ENCODE peak calls at places on chromosomes 7 and 10, in five cellular contexts. G, A, M, R and Q are unnamed samples.
A peak's percentile ranks its signal among the peaks of the same experiment; 100 is the strongest.

GRCh38 chr7:33926535-33926934 is 21.2 kb downstream of the BMPER start:
- DNase-seq in G (no peak), A (no peak), M (no peak), R (no peak), Q (no peak)

GRCh38 chr7:786472-787255 is 45.6 kb upstream of the SUN1 start:
- DNase-seq in G (peak; percentile 74), A (peak; percentile 32), M (peak; percentile 81), R (peak; percentile 78), Q (peak; percentile 76)

GRCh38 chr10:88897019-88897853 is 17.2 kb downstream of the STAMBPL1 start:
- DNase-seq in G (no peak), A (no peak), M (no peak), R (no peak), Q (no peak)

GRCh38 chr10:34286136-34286739 is 528.9 kb downstream of the PARD3 start:
- DNase-seq in G (no peak), A (no peak), M (no peak), R (no peak), Q (no peak)

GRCh38 chr7:42125321-42125720 is 111.7 kb downstream of the GLI3 start:
- DNase-seq in G (no peak), A (peak; percentile 42), M (no peak), R (no peak), Q (no peak)

GRCh38 chr7:99928994-99929729 is at the start of gene GJC3:
- DNase-seq in G (peak; percentile 62), A (peak; percentile 20), M (peak; percentile 68), R (peak; percentile 63), Q (peak; percentile 23)

GRCh38 chr7:117582219-117582704 is 102.4 kb downstream of the CFTR start:
- DNase-seq in G (peak; percentile 74), A (no peak), M (peak; percentile 78), R (peak; percentile 83), Q (peak; percentile 20)

GRCh38 chr10:44619521-44619920 is 234.6 kb upstream of the CXCL12 start:
- DNase-seq in G (no peak), A (no peak), M (no peak), R (no peak), Q (no peak)

GRCh38 chr7:116843373-116843772 is 19.0 kb upstream of the CAPZA2 start:
- DNase-seq in G (no peak), A (no peak), M (no peak), R (no peak), Q (peak; percentile 11)

GRCh38 chr10:6493521-6494451 is 86.3 kb downstream of the PRKCQ start:
- DNase-seq in G (no peak), A (no peak), M (no peak), R (no peak), Q (no peak)

GRCh38 chr7:131568953-131569352 is 12.5 kb upstream of the PODXL start:
- DNase-seq in G (no peak), A (no peak), M (no peak), R (no peak), Q (no peak)

GRCh38 chr10:72041491-72041890 is 46.9 kb downstream of the SPOCK2 start:
- DNase-seq in G (no peak), A (no peak), M (no peak), R (no peak), Q (no peak)

GRCh38 chr10:62250594-62251198 is 17.9 kb downstream of the RTKN2 start:
- DNase-seq in G (no peak), A (no peak), M (peak; percentile 35), R (no peak), Q (no peak)

GRCh38 chr7:22935269-22935668 is 78.7 kb downstream of the HYCC1 start:
- DNase-seq in G (no peak), A (no peak), M (no peak), R (no peak), Q (no peak)

GRCh38 chr10:96271017-96271815 is at the start of gene BLNK:
- DNase-seq in G (peak; percentile 39), A (no peak), M (peak; percentile 35), R (peak; percentile 73), Q (peak; percentile 19)

GRCh38 chr10:3902809-3903410 is 117.9 kb upstream of the KLF6 start:
- DNase-seq in G (no peak), A (no peak), M (no peak), R (no peak), Q (no peak)

GRCh38 chr10:3904419-3904975 is 119.5 kb upstream of the KLF6 start:
- DNase-seq in G (no peak), A (no peak), M (no peak), R (no peak), Q (no peak)

GRCh38 chr10:3901370-3901769 is 116.4 kb upstream of the KLF6 start:
- DNase-seq in G (no peak), A (no peak), M (no peak), R (no peak), Q (no peak)

GRCh38 chr10:3898821-3899220 is 113.8 kb upstream of the KLF6 start:
- DNase-seq in G (no peak), A (no peak), M (peak; percentile 58), R (no peak), Q (no peak)

DNA sequence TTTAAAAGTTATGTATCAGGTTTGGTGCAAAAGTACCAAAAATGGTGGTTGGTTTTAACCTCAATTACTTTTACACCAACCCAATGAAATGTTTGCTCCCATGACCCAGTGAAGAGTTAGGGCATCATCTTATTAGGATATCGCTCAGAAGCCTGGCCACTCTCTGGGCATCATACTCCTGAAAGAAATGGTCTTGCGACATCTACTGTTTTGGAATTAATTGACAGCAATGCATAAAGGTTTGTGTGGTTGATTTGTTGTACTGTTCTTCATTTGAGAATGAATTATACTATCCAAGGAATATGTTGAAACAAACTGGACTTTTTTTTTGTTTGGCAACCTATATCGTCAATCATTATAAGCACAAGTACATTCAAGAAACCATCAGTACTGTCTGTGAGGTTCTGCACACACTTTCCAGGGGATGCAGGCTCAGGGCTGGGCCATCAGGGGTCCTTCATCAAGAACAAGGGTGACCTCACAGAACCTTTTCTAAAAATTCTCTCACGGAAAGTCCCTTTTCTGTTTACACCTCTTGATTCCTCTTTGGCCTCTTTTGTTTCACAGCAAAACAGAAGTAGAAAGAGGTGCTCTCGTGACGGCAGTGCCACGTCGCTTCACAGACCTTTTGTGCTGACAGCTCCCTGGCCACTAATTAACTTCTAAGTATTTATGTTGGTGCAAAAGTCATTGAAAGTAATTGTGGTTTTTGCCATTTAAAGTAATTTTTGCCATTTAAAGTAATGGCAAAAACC is 117.2 kb upstream of the KLF6 start:
- DNase-seq in G (peak; percentile 40), A (no peak), M (no peak), R (no peak), Q (no peak)
- H3K4me3 ChIP-seq in G (no peak overlapping the region), A (no peak overlapping the region), M (no peak overlapping the region), R (no peak overlapping the region), Q (no peak overlapping the region)

GRCh38 chr10:99914236-99914635 is 95.5 kb downstream of the DNMBP start:
- DNase-seq in G (no peak), A (no peak), M (no peak), R (no peak), Q (no peak)
- H3K4me3 ChIP-seq in G (peak overlapping the region; percentile 26), A (peak overlapping the region; percentile 63), M (no peak overlapping the region), R (peak overlapping the region; percentile 38), Q (no peak overlapping the region)

DNA sequence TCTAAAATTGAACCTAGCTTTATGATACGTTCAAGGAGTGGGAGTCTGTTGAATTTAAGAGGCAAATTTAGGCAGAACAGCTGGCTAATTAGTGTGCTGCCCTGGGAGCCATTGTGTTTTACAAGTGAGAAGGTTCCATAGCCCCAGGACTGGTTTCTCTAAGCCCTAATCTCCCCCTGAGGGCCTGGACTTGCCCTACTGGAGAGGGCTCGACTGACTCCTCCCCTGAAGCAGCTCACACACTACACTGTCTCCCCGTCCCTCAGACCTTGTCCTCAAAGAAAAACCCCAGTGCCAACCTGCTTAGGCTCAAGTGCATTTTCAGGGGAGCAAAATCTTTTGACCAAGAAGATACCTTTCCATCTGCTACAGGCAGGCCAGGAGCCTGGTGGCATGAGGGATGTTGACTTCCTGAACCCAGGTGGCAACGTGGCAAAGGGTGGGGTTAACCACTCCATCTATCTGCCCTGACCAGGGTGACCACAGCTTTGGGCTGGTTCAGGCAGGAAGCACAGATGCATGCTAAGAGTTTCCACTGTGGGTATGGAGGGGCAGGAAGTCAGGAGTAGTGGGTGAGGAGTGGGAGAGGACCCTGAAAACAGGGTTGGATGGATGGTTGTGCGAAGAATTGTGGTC is 69.0 kb upstream of the CARD11 start:
- DNase-seq in G (no peak), A (no peak), M (no peak), R (no peak), Q (no peak)
- H3K4me3 ChIP-seq in G (no peak overlapping the region), A (no peak overlapping the region), M (no peak overlapping the region), R (no peak overlapping the region), Q (no peak overlapping the region)

DNA sequence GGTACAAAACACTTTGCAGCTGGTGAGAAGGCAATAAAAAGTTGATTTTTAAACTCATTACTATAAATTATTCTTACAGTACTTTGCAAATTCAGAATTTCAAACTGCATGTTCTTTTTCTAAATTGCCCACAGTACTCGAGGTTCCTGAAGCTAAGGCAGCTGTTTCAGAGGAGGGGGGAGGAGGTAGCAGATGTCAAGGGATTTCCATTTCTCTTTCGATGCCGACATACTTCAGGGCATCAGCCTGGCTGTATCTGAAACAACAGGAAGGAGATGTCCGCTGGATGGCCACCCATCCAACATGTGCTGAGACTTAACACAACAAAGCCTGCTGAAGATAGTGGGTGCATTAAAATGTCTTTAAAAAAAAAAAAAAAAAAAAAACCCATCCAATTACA is 76.6 kb downstream of the EZH2 start:
- DNase-seq in G (no peak), A (no peak), M (no peak), R (no peak), Q (no peak)
- H3K4me3 ChIP-seq in G (no peak overlapping the region), A (no peak overlapping the region), M (no peak overlapping the region), R (no peak overlapping the region), Q (no peak overlapping the region)

GRCh38 chr7:105224884-105225651 is 163.7 kb downstream of the SRPK2 start:
- DNase-seq in G (no peak), A (no peak), M (peak; percentile 38), R (no peak), Q (no peak)
- H3K4me3 ChIP-seq in G (no peak overlapping the region), A (no peak overlapping the region), M (no peak overlapping the region), R (no peak overlapping the region), Q (no peak overlapping the region)

GRCh38 chr10:90858489-90858968 is 690 bp upstream of the HTR7 start:
- DNase-seq in G (no peak), A (no peak), M (no peak), R (no peak), Q (no peak)

GRCh38 chr10:90855126-90855525 is 2.7 kb downstream of the HTR7 start:
- DNase-seq in G (no peak), A (no peak), M (no peak), R (no peak), Q (no peak)

GRCh38 chr10:90856964-90857634 is 740 bp downstream of the HTR7 start:
- DNase-seq in G (no peak), A (no peak), M (no peak), R (no peak), Q (no peak)

GRCh38 chr10:90857635-90858488 is at the start of gene HTR7:
- DNase-seq in G (peak; percentile 65), A (peak; percentile 65), M (peak; percentile 56), R (no peak), Q (peak; percentile 28)

DNA sequence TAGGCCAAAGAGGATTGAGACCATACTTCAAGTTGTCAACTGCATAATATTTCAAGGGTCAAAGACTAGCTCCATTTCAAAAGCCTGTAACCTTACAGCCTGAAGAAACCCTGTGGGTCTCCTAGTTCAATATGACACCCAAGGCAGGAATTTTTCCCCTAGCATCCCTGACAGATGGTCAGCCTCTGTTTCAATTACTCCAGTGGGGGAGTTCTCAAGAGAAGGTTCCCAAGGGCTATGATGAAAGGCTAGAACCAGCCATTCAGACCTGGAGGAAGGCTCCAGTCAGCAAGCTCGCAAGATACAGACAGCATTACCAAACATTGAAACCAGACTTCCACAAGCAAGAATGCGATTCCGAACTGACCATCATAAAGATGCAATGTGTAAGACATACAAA is 1.6 kb downstream of the HTR7 start:
- DNase-seq in G (no peak), A (no peak), M (no peak), R (no peak), Q (no peak)
- H3K4me3 ChIP-seq in G (no peak overlapping the region), A (no peak overlapping the region), M (no peak overlapping the region), R (no peak overlapping the region), Q (no peak overlapping the region)